ENCODE peak calls at places on chromosomes 13 and 19, in seven cellular contexts. P is GM12865, Y is cardiac muscle cell, M is heart left ventricle, B is spleen, F is astrocyte of the cerebellum, I is psoas muscle. Z is an unnamed sample.

GRCh38 chr13:70568571-70568970 is 460.3 kb upstream of the KLHL1 start:
- DNase-seq in P (peak), Y (peak), M (no peak), B (no peak), F (peak), I (no peak), Z (peak)

GRCh38 chr13:110472904-110473563 is 88.5 kb downstream of the RAB20 start:
- DNase-seq in P (no peak), Y (no peak), M (no peak), B (no peak), F (no peak), I (peak), Z (no peak)

GRCh38 chr13:27442071-27442647 is 8.2 kb downstream of the MTIF3 start:
- DNase-seq in P (no peak), Y (no peak), M (no peak), B (no peak), F (no peak), I (no peak), Z (peak)

GRCh38 chr19:4064551-4065260 is 2.0 kb downstream of the ZBTB7A start:
- DNase-seq in P (peak), Y (peak), M (peak), B (peak), F (no peak), I (peak), Z (no peak)

GRCh38 chr13:29589234-29589633 is 6.3 kb downstream of the SLC7A1 start:
- DNase-seq in P (no peak), Y (no peak), M (peak), B (no peak), F (no peak), I (no peak), Z (no peak)

GRCh38 chr13:51971520-51972426 is 39.5 kb downstream of the ATP7B start:
- DNase-seq in P (no peak), Y (no peak), M (no peak), B (no peak), F (no peak), I (no peak), Z (no peak)

GRCh38 chr13:35690546-35690945 is 214.1 kb upstream of the MAB21L1 start:
- DNase-seq in P (no peak), Y (no peak), M (no peak), B (no peak), F (no peak), I (no peak), Z (peak)

GRCh38 chr19:41328157-41328817 is 18.3 kb downstream of the CCDC97 start:
- DNase-seq in P (peak), Y (no peak), M (no peak), B (peak), F (no peak), I (no peak), Z (peak)

GRCh38 chr13:40986328-40986856 is 32.7 kb downstream of the ELF1 start:
- DNase-seq in P (no peak), Y (no peak), M (no peak), B (no peak), F (peak), I (no peak), Z (peak)

GRCh38 chr13:32047088-32047487 is 15.5 kb downstream of the FRY start:
- DNase-seq in P (no peak), Y (no peak), M (no peak), B (no peak), F (no peak), I (no peak), Z (no peak)

GRCh38 chr13:76397413-76397812 is 488.8 kb downstream of the KCTD12 start:
- DNase-seq in P (peak), Y (no peak), M (no peak), B (no peak), F (no peak), I (no peak), Z (no peak)

GRCh38 chr19:492091-492531 is 4.2 kb upstream of the MADCAM1 start:
- DNase-seq in P (no peak), Y (no peak), M (no peak), B (peak), F (no peak), I (peak), Z (no peak)

GRCh38 chr19:43332058-43332922 is 21.2 kb upstream of the CD177 start:
- DNase-seq in P (no peak), Y (no peak), M (no peak), B (no peak), F (no peak), I (no peak), Z (no peak)

GRCh38 chr13:93146584-93147292 is 79.9 kb upstream of the GPC6 start:
- DNase-seq in P (no peak), Y (no peak), M (no peak), B (no peak), F (peak), I (no peak), Z (peak)

GRCh38 chr19:17752865-17753639 is 1.8 kb downstream of the FCHO1 start:
- DNase-seq in P (no peak), Y (no peak), M (no peak), B (no peak), F (no peak), I (no peak), Z (no peak)

GRCh38 chr19:6580313-6580712 is 10.6 kb downstream of the CD70 start:
- DNase-seq in P (no peak), Y (no peak), M (no peak), B (no peak), F (peak), I (no peak), Z (peak)

GRCh38 chr13:35927554-35927953 is 203.6 kb downstream of the DCLK1 start:
- DNase-seq in P (no peak), Y (no peak), M (no peak), B (no peak), F (peak), I (no peak), Z (peak)

GRCh38 chr19:11286312-11286974 is 9.5 kb upstream of the TSPAN16 start:
- DNase-seq in P (no peak), Y (no peak), M (peak), B (no peak), F (no peak), I (no peak), Z (no peak)

GRCh38 chr19:11421607-11422098 is 2.5 kb upstream of the RGL3 start:
- DNase-seq in P (peak), Y (peak), M (peak), B (peak), F (no peak), I (peak), Z (peak)

GRCh38 chr19:38932425-38933179 is 1.9 kb downstream of the MRPS12 start:
- DNase-seq in P (peak), Y (peak), M (no peak), B (no peak), F (no peak), I (peak), Z (peak)

GRCh38 chr13:83065136-83065535 is 817.1 kb downstream of the SLITRK1 start:
- DNase-seq in P (no peak), Y (no peak), M (no peak), B (no peak), F (peak), I (peak), Z (no peak)

GRCh38 chr19:15195987-15196682 is 4.7 kb downstream of the NOTCH3 start:
- DNase-seq in P (no peak), Y (peak), M (no peak), B (no peak), F (no peak), I (no peak), Z (peak)

GRCh38 chr13:22486490-22486889 is 694.3 kb upstream of the SGCG start:
- DNase-seq in P (no peak), Y (no peak), M (no peak), B (no peak), F (no peak), I (no peak), Z (no peak)

GRCh38 chr13:98172570-98173405 is 4.3 kb downstream of the RNF113B start:
- DNase-seq in P (no peak), Y (no peak), M (no peak), B (no peak), F (no peak), I (no peak), Z (no peak)

GRCh38 chr13:39037410-39037879 is 444 bp downstream of the PROSER1 start:
- DNase-seq in P (no peak), Y (no peak), M (no peak), B (no peak), F (no peak), I (no peak), Z (no peak)
- TF ChIP-seq CTCF in P (no peak), Y (no peak), M (no peak), B (no peak), F (no peak), I (no peak), Z (peak)

DNA sequence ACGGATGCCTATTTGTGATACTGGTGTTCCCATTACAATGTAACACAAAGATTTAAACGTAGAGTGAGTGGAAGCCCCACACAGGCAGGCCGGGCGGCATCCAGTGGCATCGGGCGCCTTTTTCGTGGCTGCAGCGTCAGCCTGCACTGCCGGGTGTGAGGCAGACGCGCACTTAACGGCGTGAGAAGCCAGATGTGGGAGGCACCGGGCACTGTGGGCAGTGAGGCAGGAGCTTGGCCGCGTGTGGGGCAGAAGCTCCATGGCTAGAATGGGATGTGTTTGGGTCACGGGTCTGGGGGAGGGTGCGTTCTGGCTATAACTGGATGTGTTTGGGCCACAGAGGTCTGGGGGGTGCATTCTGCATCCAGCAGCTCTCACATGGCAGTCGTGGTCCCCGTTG is 63.1 kb upstream of the F7 start:
- DNase-seq in P (no peak), Y (no peak), M (no peak), B (no peak), F (no peak), I (no peak), Z (no peak)
- H3K4me3 ChIP-seq in P (no peak), Y (no peak), M (no peak), B (no peak), F (no peak), I (no peak), Z (no peak)

GRCh38 chr19:50795665-50796073 is 5.5 kb downstream of the ACP4 start:
- DNase-seq in P (peak), Y (no peak), M (no peak), B (no peak), F (no peak), I (no peak), Z (no peak)

GRCh38 chr19:50794074-50794777 is 4.0 kb downstream of the ACP4 start:
- DNase-seq in P (peak), Y (no peak), M (no peak), B (no peak), F (no peak), I (no peak), Z (no peak)

GRCh38 chr19:50793558-50794065 is 3.4 kb downstream of the ACP4 start:
- DNase-seq in P (no peak), Y (no peak), M (no peak), B (no peak), F (no peak), I (no peak), Z (no peak)

GRCh38 chr19:50796128-50796633 is 6.0 kb downstream of the ACP4 start:
- DNase-seq in P (peak), Y (no peak), M (no peak), B (no peak), F (no peak), I (no peak), Z (no peak)

DNA sequence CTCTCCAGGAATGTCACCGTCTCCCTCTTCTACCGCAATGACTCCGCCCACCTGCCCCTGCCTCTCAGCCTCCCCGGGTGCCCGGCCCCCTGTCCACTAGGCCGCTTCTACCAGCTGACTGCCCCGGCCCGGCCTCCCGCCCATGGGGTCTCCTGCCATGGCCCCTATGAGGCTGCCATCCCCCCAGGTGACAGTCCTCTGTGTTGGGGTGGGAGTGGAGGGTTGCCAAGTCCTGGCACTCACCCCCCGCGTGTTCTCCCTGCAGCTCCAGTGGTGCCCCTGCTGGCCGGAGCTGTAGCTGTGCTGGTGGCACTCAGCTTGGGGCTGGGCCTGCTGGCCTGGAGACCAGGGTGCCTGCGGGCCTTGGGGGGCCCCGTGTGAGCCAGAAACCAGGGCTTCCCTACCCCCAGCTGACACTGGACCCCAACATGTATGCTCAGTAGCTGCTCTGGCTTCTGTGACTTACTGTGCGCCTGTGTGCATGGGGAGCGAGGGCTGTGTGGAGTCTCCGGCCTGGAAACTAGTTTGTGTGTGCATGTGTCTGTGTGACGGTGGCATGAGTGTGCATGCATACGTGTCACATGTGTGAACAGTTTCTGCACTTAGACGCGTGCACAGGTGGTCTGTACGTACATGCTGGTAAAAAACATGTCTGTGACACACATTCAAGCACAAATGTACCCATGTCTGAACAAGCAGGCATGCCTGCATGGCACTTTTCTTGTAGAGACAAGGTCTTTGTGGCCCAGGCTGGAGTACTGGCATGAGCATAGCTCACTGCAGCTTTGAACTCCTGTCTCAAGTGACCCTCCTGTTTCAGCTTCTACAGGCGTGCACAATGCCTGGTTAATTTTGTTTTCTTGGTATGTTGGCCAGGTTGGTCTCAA is 4.8 kb downstream of the ACP4 start:
- DNase-seq in P (peak), Y (no peak), M (no peak), B (no peak), F (no peak), I (no peak), Z (peak)
- TF ChIP-seq CTCF in P (peak), Y (peak), M (no peak), B (no peak), F (peak), I (no peak), Z (peak)

GRCh38 chr19:55368701-55369563 is 1.3 kb downstream of the IL11 start:
- DNase-seq in P (no peak), Y (no peak), M (no peak), B (no peak), F (no peak), I (no peak), Z (peak)

GRCh38 chr19:55368106-55368505 is 2.2 kb downstream of the IL11 start:
- DNase-seq in P (no peak), Y (no peak), M (no peak), B (no peak), F (no peak), I (no peak), Z (no peak)

GRCh38 chr19:55372316-55373081 is 2.2 kb upstream of the IL11 start:
- DNase-seq in P (no peak), Y (no peak), M (no peak), B (no peak), F (no peak), I (no peak), Z (no peak)

GRCh38 chr19:55370305-55370988 is at the start of gene IL11:
- DNase-seq in P (no peak), Y (no peak), M (no peak), B (no peak), F (no peak), I (no peak), Z (peak)

DNA sequence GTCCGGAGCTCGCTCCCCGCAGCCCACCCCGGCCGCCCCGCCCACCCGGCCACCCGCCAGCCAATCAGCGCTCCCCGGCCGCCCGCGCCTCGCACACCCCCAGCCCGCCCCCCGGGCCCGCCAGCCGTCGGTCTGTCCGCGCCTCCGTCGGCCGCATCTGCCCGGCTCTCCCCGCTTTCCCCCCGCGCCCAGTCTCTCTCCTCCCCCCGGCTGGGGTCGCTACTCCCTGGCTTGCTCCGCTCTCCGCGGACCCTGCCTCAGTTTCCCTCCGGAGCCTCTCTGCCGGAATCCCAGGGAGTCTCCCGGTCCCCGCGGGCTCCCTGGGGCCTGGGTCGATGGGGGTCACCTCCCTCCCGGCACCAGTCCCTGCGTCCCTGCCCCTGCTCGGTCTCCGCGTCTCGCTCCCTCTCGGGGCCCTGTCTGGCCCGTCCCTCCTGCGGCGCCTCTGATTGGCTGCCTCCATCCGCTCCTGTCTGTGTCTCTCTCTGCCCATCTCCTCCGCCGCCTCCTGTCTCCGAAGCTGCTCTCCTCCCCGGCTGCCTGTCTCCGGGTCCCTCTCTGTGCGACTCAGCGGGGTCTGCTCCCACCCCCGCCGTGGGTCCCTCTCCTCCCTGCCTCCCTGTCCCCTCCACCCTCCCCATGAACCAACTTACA is 485 bp downstream of the IL11 start:
- DNase-seq in P (no peak), Y (peak), M (no peak), B (no peak), F (no peak), I (no peak), Z (peak)
- H3K4me3 ChIP-seq in P (no peak), Y (peak), M (peak), B (no peak), F (peak), I (peak), Z (peak)

DNA sequence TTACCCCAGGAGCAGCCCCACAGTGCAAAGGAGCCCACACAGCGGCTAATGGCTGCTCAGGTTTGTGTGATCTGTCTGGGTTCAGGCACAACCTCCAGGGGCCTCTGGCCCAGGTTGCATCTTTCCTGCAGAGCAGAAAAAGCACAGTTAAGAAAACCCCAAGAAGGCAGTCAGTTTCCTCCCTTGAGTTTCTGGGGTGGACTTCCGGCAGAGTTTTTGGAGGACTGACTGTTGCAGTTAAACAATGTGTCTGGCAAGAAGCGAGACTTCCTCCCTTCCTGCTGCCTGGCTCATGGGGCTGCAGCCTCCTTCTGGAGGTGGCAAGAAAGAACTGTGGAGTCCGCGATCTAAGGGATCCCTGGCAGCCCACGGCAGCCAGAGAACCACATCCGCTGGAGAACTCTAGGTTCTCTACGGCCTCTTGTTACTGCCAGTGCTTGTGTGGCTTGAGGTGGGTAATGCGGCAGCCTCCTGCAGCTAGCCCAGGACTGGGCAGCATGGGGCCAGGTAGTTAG is 114.4 kb downstream of the ZDHHC20 start:
- DNase-seq in P (peak), Y (no peak), M (no peak), B (no peak), F (no peak), I (no peak), Z (no peak)
- TF ChIP-seq CTCF in P (no peak), Y (no peak), M (no peak), B (no peak), F (no peak), I (no peak), Z (no peak)

DNA sequence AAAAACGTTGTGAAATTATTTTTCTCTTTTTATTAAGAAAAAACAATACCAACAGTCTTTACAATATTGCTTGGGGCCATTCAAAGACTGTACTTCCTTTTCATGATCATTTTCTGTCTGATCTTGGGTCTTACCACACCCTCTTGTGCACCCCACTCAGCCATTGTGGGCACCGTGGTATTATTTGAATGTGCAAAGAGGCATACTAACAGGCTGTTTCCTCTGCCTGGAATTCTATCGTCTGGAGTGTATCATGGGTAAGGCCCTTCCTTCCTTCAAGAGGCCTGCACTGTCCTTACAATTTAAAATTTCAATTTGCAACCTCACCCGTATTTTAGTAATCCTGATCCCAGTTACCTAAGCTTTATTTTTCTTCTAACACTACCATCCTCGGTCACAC is 76.5 kb downstream of the FGF14 start:
- DNase-seq in P (no peak), Y (no peak), M (no peak), B (no peak), F (no peak), I (no peak), Z (no peak)
- H3K4me3 ChIP-seq in P (no peak), Y (no peak), M (no peak), B (no peak), F (no peak), I (no peak), Z (no peak)

GRCh38 chr19:21487969-21488368 is 17.4 kb upstream of the ZNF429 start:
- DNase-seq in P (no peak), Y (no peak), M (no peak), B (no peak), F (no peak), I (no peak), Z (no peak)

GRCh38 chr19:21482863-21483276 is 22.5 kb upstream of the ZNF429 start:
- DNase-seq in P (peak), Y (peak), M (peak), B (peak), F (no peak), I (peak), Z (peak)

GRCh38 chr19:21484631-21485030 is 20.8 kb upstream of the ZNF429 start:
- DNase-seq in P (no peak), Y (no peak), M (no peak), B (no peak), F (no peak), I (no peak), Z (no peak)

GRCh38 chr19:21483589-21484170 is 21.7 kb upstream of the ZNF429 start:
- DNase-seq in P (peak), Y (peak), M (peak), B (peak), F (no peak), I (peak), Z (peak)
- TF ChIP-seq CTCF in P (peak), Y (peak), M (peak), B (peak), F (peak), I (peak), Z (peak)

GRCh38 chr19:23762548-23762883 is 3.8 kb upstream of the ZNF681 start:
- DNase-seq in P (no peak), Y (no peak), M (no peak), B (no peak), F (no peak), I (no peak), Z (no peak)
- H3K4me3 ChIP-seq in P (no peak), Y (peak), M (peak), B (peak), F (peak), I (peak), Z (peak)

Z was measured in epithelial cell of esophagus.